ENCODE peak calls at places on chromosomes 2 and 18, in five cellular contexts. M is H1, B is HepG2, H is K562, L is GM12878. I is an unnamed sample.

GRCh38 chr2:15316370-15316814 is 244.7 kb downstream of the NBAS start:
- DNase-seq in L (no peak), B (no peak), M (no peak), H (no peak), I (no peak)

GRCh38 chr18:57794951-57795728 is 8.0 kb downstream of the ATP8B1 start:
- DNase-seq in B (no peak), H (no peak), M (no peak), L (no peak), I (no peak)

GRCh38 chr2:23669413-23670244 is 257.3 kb downstream of the ATAD2B start:
- DNase-seq in M (no peak), L (no peak), H (no peak), B (peak; percentile 46), I (no peak)

GRCh38 chr18:61833387-61833786 is 59.4 kb downstream of the RNF152 start:
- DNase-seq in L (peak; percentile 7), H (no peak), B (no peak), M (no peak), I (no peak)

GRCh38 chr18:40738321-40738880 is 1216.6 kb upstream of the PIK3C3 start:
- DNase-seq in L (peak; percentile 5), B (no peak), M (no peak), H (no peak), I (no peak)

GRCh38 chr18:79516441-79516931 is 120.8 kb downstream of the NFATC1 start:
- DNase-seq in H (no peak), B (no peak), M (no peak), L (no peak), I (no peak)

GRCh38 chr2:11071207-11071606 is 84.1 kb upstream of the SLC66A3 start:
- DNase-seq in H (peak; percentile 21), L (no peak), B (no peak), M (peak; percentile 46), I (no peak)

GRCh38 chr2:96233880-96234316 is 25.3 kb upstream of the STARD7 start:
- DNase-seq in M (no peak), L (peak; percentile 68), B (no peak), H (no peak), I (no peak)

GRCh38 chr18:80166240-80166639 is 57.2 kb downstream of the ADNP2 start:
- DNase-seq in B (no peak), L (no peak), M (no peak), H (no peak), I (no peak)

DNA sequence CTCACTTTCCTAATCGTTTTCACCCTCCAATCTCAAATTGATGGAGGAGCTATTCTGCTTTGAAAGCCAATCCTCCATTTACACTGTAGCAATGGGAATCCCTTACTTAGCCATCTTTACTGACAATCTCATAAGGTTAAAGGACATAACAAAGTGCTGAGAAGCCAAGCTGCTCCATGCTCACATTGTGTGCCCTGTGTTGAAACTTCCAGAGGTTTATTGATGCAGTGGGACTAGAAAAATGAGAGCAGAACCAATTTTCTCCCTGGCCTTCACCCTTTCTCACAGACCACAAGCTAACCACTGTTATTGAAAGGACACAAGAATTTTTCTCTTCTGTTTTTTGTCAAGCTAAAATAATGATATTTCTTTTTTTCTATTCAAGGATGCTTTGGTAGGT is 63.8 kb downstream of the CSRNP3 start:
- DNase-seq in M (no peak), B (no peak), H (no peak), L (no peak), I (no peak)
- TF ChIP-seq ATF3 in M (no peak), B (no peak), H (no peak), L (no peak), I (no peak)

DNA sequence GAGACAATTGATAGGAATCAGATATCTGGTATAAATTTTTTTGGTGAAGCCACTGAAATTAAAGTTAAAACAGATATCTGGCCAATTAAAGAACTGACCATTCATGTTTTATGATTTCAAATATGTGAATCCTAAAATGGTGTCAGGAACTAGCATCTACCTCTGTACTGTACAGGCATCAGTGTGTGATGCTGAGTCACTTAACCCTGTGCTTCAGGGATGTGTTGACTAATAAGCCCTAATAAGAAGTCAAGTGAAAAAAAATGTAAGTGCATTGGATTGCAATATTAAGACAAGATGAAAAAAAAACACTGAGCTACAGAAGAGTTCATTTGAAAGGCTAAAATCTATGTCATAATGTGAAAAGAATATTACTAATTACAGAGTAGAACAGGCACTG is 9.1 kb upstream of the UNC80 start:
- DNase-seq in L (no peak), B (no peak), H (no peak), M (no peak), I (no peak)
- TF ChIP-seq CEBPB in L (no peak), B (no peak), H (no peak), M (no peak), I (no peak)

GRCh38 chr2:154229971-154230370 is 358.2 kb downstream of the GALNT13 start:
- DNase-seq in L (no peak), H (no peak), M (no peak), B (no peak), I (no peak)
- TF ChIP-seq ATF3 in L (no peak), H (no peak), M (no peak), B (no peak), I (no peak)

GRCh38 chr18:48222118-48222517 is 187.1 kb downstream of the ZBTB7C start:
- DNase-seq in L (peak; percentile 2), M (no peak), H (peak; percentile 9), B (peak; percentile 10), I (no peak)
- TF ChIP-seq CEBPB in L (no peak), M (no peak), H (no peak), B (peak; percentile 35), I (no peak)

GRCh38 chr2:8049851-8050571 is 631.8 kb upstream of the ID2 start:
- DNase-seq in M (no peak), B (no peak), L (peak; percentile 79), H (no peak), I (no peak)
- TF ChIP-seq ATF3 in M (no peak), B (no peak), L (no peak), H (no peak), I (no peak)

GRCh38 chr18:63131944-63132818 is 187.4 kb downstream of the BCL2 start:
- DNase-seq in L (no peak), M (no peak), H (no peak), B (no peak), I (no peak)

GRCh38 chr18:63130176-63130575 is 189.4 kb downstream of the BCL2 start:
- DNase-seq in M (no peak), B (no peak), L (no peak), H (no peak), I (no peak)

GRCh38 chr18:63135101-63135500 is 184.5 kb downstream of the BCL2 start:
- DNase-seq in B (no peak), H (no peak), M (no peak), L (no peak), I (no peak)

GRCh38 chr18:63131106-63131943 is 188.2 kb downstream of the BCL2 start:
- DNase-seq in L (no peak), B (peak; percentile 16), M (no peak), H (peak; percentile 36), I (no peak)

DNA sequence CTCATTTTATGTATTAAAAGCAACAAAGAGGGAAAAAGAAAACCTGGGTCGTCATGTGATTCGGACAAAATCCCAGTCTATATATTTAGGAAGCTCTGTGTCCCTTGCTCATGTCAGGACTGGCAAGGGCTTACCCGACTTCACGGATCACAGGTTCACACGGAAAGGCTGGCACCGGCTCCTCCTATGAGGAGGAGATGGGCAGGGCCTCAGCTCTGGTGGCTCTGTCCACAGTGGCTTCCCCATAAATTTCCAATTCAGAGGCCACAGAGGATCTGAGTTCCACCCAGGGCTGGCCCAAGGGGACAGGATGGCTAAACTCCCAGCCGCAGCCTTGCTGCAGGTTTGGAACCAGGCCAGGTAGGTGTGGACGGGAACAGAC is 186.8 kb downstream of the BCL2 start:
- DNase-seq in M (no peak), L (no peak), B (no peak), H (no peak), I (no peak)
- TF ChIP-seq CEBPB in M (no peak), L (no peak), B (no peak), H (no peak), I (no peak)

GRCh38 chr18:63895190-63895589 is 7.7 kb downstream of the SERPINB2 start:
- DNase-seq in L (no peak), M (no peak), B (no peak), H (no peak), I (no peak)

GRCh38 chr18:63892544-63892943 is 5.0 kb downstream of the SERPINB2 start:
- DNase-seq in L (no peak), M (no peak), H (no peak), B (no peak), I (no peak)

GRCh38 chr18:63894367-63894766 is 6.9 kb downstream of the SERPINB2 start:
- DNase-seq in L (no peak), H (no peak), B (no peak), M (no peak), I (no peak)

GRCh38 chr18:63899206-63899605 is 8.6 kb upstream of the SERPINB10 start:
- DNase-seq in L (no peak), H (no peak), M (no peak), B (no peak), I (no peak)

GRCh38 chr18:63897072-63897471 is 9.6 kb downstream of the SERPINB2 start:
- DNase-seq in H (no peak), L (no peak), B (no peak), M (no peak), I (no peak)
- TF ChIP-seq ATF3 in H (no peak), L (no peak), B (no peak), M (no peak), I (no peak)

GRCh38 chr2:232336241-232336736 is 42.3 kb upstream of the ALPP start:
- DNase-seq in H (no peak), M (peak; percentile 44), B (no peak), L (no peak), I (no peak)
- TF ChIP-seq CEBPB in H (no peak), M (no peak), B (no peak), L (no peak), I (no peak)